ENCODE peak calls at places on chromosome 12, in four cellular contexts. One of them, this sample, is unnamed.

GRCh38 chr12:19261773-19262172 is 132.2 kb downstream of the PLEKHA5 start:
- DNase-seq in GM13977: no peak
- DNase-seq in activated CD8-positive, alpha-beta T cell treated with anti-CD3 and anti-CD28 coated beads for 36 hours: no peak
- DNase-seq in GM10248: no peak
- DNase-seq in this sample: no peak

GRCh38 chr12:4269279-4269991 is 4.1 kb upstream of the CCND2 start:
- DNase-seq in GM13977: peak
- DNase-seq in activated CD8-positive, alpha-beta T cell treated with anti-CD3 and anti-CD28 coated beads for 36 hours: peak
- DNase-seq in GM10248: peak
- DNase-seq in this sample: no peak

GRCh38 chr12:12070149-12070548 is 590 bp upstream of the BCL2L14 start:
- DNase-seq in GM13977: no peak
- DNase-seq in activated CD8-positive, alpha-beta T cell treated with anti-CD3 and anti-CD28 coated beads for 36 hours: no peak
- DNase-seq in GM10248: no peak
- DNase-seq in this sample: no peak

GRCh38 chr12:24034160-24034559 is 84.7 kb upstream of the SOX5 start:
- DNase-seq in GM13977: no peak
- DNase-seq in activated CD8-positive, alpha-beta T cell treated with anti-CD3 and anti-CD28 coated beads for 36 hours: no peak
- DNase-seq in GM10248: no peak
- DNase-seq in this sample: no peak

GRCh38 chr12:130787445-130788410 is 51.3 kb downstream of the STX2 start:
- DNase-seq in GM13977: no peak
- DNase-seq in activated CD8-positive, alpha-beta T cell treated with anti-CD3 and anti-CD28 coated beads for 36 hours: no peak
- DNase-seq in GM10248: no peak
- DNase-seq in this sample: no peak

GRCh38 chr12:3752741-3753486 is at the start of gene CRACR2A:
- DNase-seq in GM13977: peak
- DNase-seq in activated CD8-positive, alpha-beta T cell treated with anti-CD3 and anti-CD28 coated beads for 36 hours: peak
- DNase-seq in GM10248: peak
- DNase-seq in this sample: no peak

GRCh38 chr12:113358381-113359132 is at the start of gene PLBD2:
- DNase-seq in GM13977: peak
- DNase-seq in activated CD8-positive, alpha-beta T cell treated with anti-CD3 and anti-CD28 coated beads for 36 hours: peak
- DNase-seq in GM10248: peak
- DNase-seq in this sample: peak

GRCh38 chr12:56955631-56956256 is 1.7 kb downstream of the RDH16 start:
- DNase-seq in GM13977: no peak
- DNase-seq in activated CD8-positive, alpha-beta T cell treated with anti-CD3 and anti-CD28 coated beads for 36 hours: no peak
- DNase-seq in GM10248: no peak
- DNase-seq in this sample: no peak

GRCh38 chr12:90233168-90234100 is 524.8 kb upstream of the ATP2B1 start:
- DNase-seq in GM13977: no peak
- DNase-seq in activated CD8-positive, alpha-beta T cell treated with anti-CD3 and anti-CD28 coated beads for 36 hours: no peak
- DNase-seq in GM10248: no peak
- DNase-seq in this sample: no peak

GRCh38 chr12:46661161-46661845 is 164.5 kb downstream of the SLC38A4 start:
- DNase-seq in GM13977: peak
- DNase-seq in activated CD8-positive, alpha-beta T cell treated with anti-CD3 and anti-CD28 coated beads for 36 hours: peak
- DNase-seq in GM10248: peak
- DNase-seq in this sample: peak

GRCh38 chr12:41188841-41189394 is 798 bp downstream of the PDZRN4 start:
- DNase-seq in GM13977: peak
- DNase-seq in activated CD8-positive, alpha-beta T cell treated with anti-CD3 and anti-CD28 coated beads for 36 hours: no peak
- DNase-seq in GM10248: peak
- DNase-seq in this sample: no peak

GRCh38 chr12:83390186-83390585 is 703.5 kb downstream of the TMTC2 start:
- DNase-seq in GM13977: no peak
- DNase-seq in activated CD8-positive, alpha-beta T cell treated with anti-CD3 and anti-CD28 coated beads for 36 hours: no peak
- DNase-seq in GM10248: no peak
- DNase-seq in this sample: no peak

GRCh38 chr12:109779382-109779781 is 53.8 kb downstream of the TRPV4 start:
- DNase-seq in GM13977: no peak
- DNase-seq in activated CD8-positive, alpha-beta T cell treated with anti-CD3 and anti-CD28 coated beads for 36 hours: no peak
- DNase-seq in GM10248: no peak
- DNase-seq in this sample: no peak

GRCh38 chr12:63989301-63989845 is 144.9 kb downstream of the SRGAP1 start:
- DNase-seq in GM13977: no peak
- DNase-seq in activated CD8-positive, alpha-beta T cell treated with anti-CD3 and anti-CD28 coated beads for 36 hours: no peak
- DNase-seq in GM10248: no peak
- DNase-seq in this sample: no peak

GRCh38 chr12:59973515-59973914 is 377.7 kb downstream of the SLC16A7 start:
- DNase-seq in GM13977: no peak
- DNase-seq in activated CD8-positive, alpha-beta T cell treated with anti-CD3 and anti-CD28 coated beads for 36 hours: no peak
- DNase-seq in GM10248: no peak
- DNase-seq in this sample: peak

GRCh38 chr12:27183342-27183741 is 60.7 kb upstream of the STK38L start:
- DNase-seq in GM13977: no peak
- DNase-seq in activated CD8-positive, alpha-beta T cell treated with anti-CD3 and anti-CD28 coated beads for 36 hours: no peak
- DNase-seq in GM10248: no peak
- DNase-seq in this sample: no peak

DNA sequence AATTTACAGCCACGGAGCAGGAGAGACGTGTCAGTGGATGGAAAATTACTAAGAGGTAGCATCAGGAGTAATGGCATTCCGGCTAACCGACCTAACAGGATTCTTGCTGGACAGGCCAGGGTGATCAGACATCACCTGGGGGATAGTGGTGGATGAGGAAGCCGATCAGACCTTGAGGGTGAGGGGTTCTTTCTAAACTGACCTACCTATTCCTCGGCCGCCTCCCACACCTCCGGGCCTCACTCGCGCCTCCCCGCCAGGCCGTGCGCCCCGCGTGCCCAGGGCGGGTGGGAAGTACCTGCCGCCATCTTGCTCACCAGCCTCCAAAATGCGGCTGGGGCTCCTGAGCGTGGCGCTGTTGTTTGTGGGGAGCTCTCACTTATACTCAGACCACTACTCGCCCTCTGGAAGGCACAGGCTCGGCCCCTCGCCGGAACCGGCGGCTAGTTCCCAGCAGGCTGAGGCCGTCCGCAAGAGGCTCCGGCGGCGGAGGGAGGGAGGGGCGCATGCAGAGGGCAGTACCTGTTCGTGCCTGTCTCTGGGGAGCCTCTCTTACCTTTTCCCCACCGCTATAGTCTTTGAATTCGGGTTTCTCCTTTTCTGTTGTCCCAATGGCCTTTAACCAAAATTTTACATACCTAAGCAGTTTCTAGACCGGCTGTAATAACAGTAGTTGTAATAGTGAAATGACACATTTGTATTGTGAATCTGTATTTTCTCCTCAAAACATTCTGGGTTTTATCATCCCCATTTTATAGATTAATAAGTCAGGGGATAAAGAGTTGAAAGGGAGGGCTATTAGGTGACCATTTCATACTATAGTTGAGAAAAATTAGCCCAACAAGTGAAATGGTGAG is at the start of gene TMPRSS12:
- DNase-seq in GM13977: no peak
- DNase-seq in activated CD8-positive, alpha-beta T cell treated with anti-CD3 and anti-CD28 coated beads for 36 hours: no peak
- DNase-seq in GM10248: no peak
- DNase-seq in this sample: no peak
- TF ChIP-seq CTCF in GM13977: no peak
- TF ChIP-seq CTCF in activated CD8-positive, alpha-beta T cell treated with anti-CD3 and anti-CD28 coated beads for 36 hours: no peak
- TF ChIP-seq CTCF in GM10248: no peak
- TF ChIP-seq CTCF in this sample: no peak

GRCh38 chr12:132621657-132622435 is 3.3 kb downstream of the P2RX2 start:
- DNase-seq in GM13977: no peak
- DNase-seq in activated CD8-positive, alpha-beta T cell treated with anti-CD3 and anti-CD28 coated beads for 36 hours: no peak
- DNase-seq in GM10248: no peak
- DNase-seq in this sample: no peak
- TF ChIP-seq CTCF in GM13977: no peak
- TF ChIP-seq CTCF in activated CD8-positive, alpha-beta T cell treated with anti-CD3 and anti-CD28 coated beads for 36 hours: no peak
- TF ChIP-seq CTCF in GM10248: no peak
- TF ChIP-seq CTCF in this sample: no peak

DNA sequence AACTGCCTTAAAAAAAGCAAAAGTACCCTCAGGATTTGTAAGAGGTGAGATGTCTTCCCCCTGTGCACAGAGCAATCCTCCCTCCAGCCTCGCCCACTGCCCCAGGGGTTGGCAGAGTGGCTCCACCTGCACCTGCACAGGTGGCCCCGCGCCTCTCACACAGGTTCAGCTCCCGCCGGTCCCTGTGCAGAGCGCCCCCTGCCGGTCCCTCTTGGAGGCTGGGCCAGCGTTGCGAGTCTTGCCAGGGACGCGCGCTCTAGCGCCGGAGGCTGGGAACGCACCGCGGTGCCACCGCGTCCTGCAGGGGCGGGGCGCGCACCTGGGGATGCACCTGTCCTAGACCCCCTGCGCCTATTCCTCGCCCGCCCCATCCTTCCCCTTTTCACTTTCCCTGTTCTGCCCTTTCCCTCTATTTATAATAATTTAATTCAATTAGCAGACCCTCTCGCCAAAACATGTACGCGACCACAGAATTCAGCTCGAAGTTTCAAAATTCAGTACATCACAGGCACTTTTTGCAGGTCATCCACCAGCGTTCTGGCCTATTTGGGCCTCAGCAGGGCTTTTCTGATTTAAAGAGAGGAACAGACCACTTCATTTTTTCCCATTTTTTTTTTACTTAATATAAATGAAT is 618.6 kb downstream of the AACS start:
- DNase-seq in GM13977: peak
- DNase-seq in activated CD8-positive, alpha-beta T cell treated with anti-CD3 and anti-CD28 coated beads for 36 hours: peak
- DNase-seq in GM10248: peak
- DNase-seq in this sample: no peak
- TF ChIP-seq CTCF in GM13977: peak
- TF ChIP-seq CTCF in activated CD8-positive, alpha-beta T cell treated with anti-CD3 and anti-CD28 coated beads for 36 hours: peak
- TF ChIP-seq CTCF in GM10248: peak
- TF ChIP-seq CTCF in this sample: no peak

GRCh38 chr12:78143717-78144116 is 313.0 kb downstream of the NAV3 start:
- DNase-seq in GM13977: no peak
- DNase-seq in activated CD8-positive, alpha-beta T cell treated with anti-CD3 and anti-CD28 coated beads for 36 hours: no peak
- DNase-seq in GM10248: no peak
- DNase-seq in this sample: no peak

GRCh38 chr12:78149459-78149858 is 318.8 kb downstream of the NAV3 start:
- DNase-seq in GM13977: no peak
- DNase-seq in activated CD8-positive, alpha-beta T cell treated with anti-CD3 and anti-CD28 coated beads for 36 hours: no peak
- DNase-seq in GM10248: no peak
- DNase-seq in this sample: no peak

DNA sequence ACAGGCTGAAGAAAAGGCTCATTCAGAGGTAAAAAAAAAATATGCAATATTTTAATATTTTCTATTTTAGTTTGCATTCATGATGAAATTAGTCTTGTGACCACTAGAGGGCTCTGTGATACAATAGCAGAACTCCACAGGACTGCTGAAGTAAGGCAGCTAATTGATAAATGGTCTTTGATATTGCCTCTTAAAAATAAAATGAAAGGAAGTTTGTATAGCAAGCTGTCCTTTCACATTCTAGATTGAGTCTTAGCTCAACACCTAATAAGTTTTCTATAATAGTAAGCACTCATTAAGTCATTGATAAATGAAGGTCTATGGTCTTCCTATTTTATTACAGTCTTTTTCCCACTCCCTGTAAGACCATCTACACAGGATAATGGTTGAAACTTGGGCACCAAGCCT is 315.7 kb downstream of the NAV3 start:
- DNase-seq in GM13977: peak
- DNase-seq in activated CD8-positive, alpha-beta T cell treated with anti-CD3 and anti-CD28 coated beads for 36 hours: no peak
- DNase-seq in GM10248: peak
- DNase-seq in this sample: peak
- TF ChIP-seq CTCF in GM13977: peak
- TF ChIP-seq CTCF in activated CD8-positive, alpha-beta T cell treated with anti-CD3 and anti-CD28 coated beads for 36 hours: peak
- TF ChIP-seq CTCF in GM10248: peak
- TF ChIP-seq CTCF in this sample: peak

DNA sequence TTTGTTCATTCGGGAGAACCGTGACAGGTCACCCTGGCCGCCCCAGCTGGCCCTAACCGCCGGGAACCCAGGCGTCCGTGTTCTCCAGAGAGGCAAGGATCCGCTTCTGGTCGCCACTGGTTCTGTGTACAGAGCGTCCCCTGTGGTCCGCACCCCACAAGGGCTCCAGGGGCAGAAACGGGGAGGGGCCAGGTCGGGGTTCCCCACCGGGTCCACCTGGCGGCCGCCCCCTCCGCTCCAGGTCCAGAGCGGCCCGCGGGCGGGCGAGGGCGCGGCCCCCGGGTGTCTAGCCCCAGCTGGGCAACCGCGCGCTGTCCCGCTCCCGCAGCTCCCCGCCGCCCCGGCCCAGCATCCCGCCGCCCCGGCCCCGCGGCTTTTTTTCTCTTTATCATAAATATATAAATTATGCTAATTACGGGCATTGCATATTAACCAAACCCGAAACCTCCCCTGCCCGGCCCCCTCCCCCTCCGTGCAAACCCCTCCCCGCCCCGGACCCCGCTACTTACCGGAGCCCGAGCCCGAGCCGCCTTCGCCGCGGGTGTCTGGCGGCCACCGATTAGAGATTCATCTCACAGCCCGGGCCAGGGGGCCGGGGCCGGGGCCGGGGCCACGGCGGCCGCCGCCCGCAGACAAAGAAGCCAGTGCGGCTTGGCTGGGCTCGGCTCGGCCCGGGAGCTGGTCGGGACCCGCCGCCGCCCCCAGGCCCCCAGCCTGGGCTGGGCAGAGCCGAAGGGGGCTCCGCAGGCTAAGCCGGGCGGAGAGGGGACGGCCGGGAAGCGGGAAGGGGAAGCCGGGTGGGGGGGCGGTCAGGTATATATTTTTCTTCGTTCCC is 512 bp downstream of the POU6F1 start:
- DNase-seq in GM13977: peak
- DNase-seq in activated CD8-positive, alpha-beta T cell treated with anti-CD3 and anti-CD28 coated beads for 36 hours: peak
- DNase-seq in GM10248: peak
- DNase-seq in this sample: no peak
- TF ChIP-seq CTCF in GM13977: peak
- TF ChIP-seq CTCF in activated CD8-positive, alpha-beta T cell treated with anti-CD3 and anti-CD28 coated beads for 36 hours: no peak
- TF ChIP-seq CTCF in GM10248: peak
- TF ChIP-seq CTCF in this sample: peak

DNA sequence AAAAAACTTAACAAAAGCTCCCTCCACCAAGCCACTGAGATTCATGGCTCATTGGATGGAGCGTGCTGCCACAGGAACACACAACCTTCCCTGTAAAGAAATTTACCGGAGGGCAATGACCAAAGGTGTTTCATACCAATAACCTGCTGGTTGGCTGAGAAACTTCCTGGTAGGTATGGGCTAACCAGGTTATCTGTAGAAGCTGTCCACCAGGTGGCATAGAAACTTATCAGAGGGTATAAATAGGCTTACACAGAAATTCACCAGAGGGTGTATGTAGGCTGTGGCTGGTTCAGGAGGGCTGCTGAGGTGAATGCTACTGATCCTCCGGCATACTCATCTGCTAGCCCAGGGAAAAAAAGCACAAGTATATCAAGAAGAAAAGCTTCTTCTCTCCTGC is 27.1 kb upstream of the MTERF2 start:
- DNase-seq in GM13977: no peak
- DNase-seq in activated CD8-positive, alpha-beta T cell treated with anti-CD3 and anti-CD28 coated beads for 36 hours: no peak
- DNase-seq in GM10248: no peak
- DNase-seq in this sample: no peak
- TF ChIP-seq CTCF in GM13977: no peak
- TF ChIP-seq CTCF in activated CD8-positive, alpha-beta T cell treated with anti-CD3 and anti-CD28 coated beads for 36 hours: no peak
- TF ChIP-seq CTCF in GM10248: no peak
- TF ChIP-seq CTCF in this sample: no peak